ENCODE peak calls at places on chromosomes 2 and 18, in five cellular contexts. P is Ammon's horn, I is progenitor cell of endocrine pancreas, D is neural progenitor cell, U is dorsolateral prefrontal cortex. F is an unnamed sample.

GRCh38 chr18:755506-755905 is 43.1 kb upstream of the ENOSF1 start:
- DNase-seq in P (no peak), U (no peak), I (no peak), D (no peak), F (no peak)

GRCh38 chr2:45103351-45104145 is 94.3 kb upstream of the SIX2 start:
- DNase-seq in U (no peak), P (no peak), I (no peak), D (no peak), F (no peak)

GRCh38 chr18:13371689-13372404 is 153.3 kb downstream of the LDLRAD4 start:
- DNase-seq in P (no peak), I (no peak), D (no peak), U (no peak), F (peak)

GRCh38 chr2:164622338-164623106 is 1.2 kb upstream of the GRB14 start:
- DNase-seq in P (no peak), D (peak), I (no peak), U (no peak), F (no peak)

GRCh38 chr2:39304729-39305128 is 61.0 kb upstream of the CDKL4 start:
- DNase-seq in P (no peak), U (no peak), I (no peak), D (no peak), F (no peak)

GRCh38 chr2:54770211-54770610 is 46.7 kb downstream of the EML6 start:
- DNase-seq in U (no peak), P (no peak), D (no peak), I (no peak), F (no peak)

GRCh38 chr2:169361706-169362345 is 508 bp downstream of the LRP2 start:
- DNase-seq in U (no peak), D (peak), I (peak), P (no peak), F (no peak)

GRCh38 chr2:226211439-226211838 is 588.2 kb downstream of the IRS1 start:
- DNase-seq in U (no peak), P (no peak), I (no peak), D (no peak), F (no peak)

GRCh38 chr18:13375302-13376255 is 157.0 kb downstream of the LDLRAD4 start:
- DNase-seq in D (no peak), U (no peak), P (no peak), I (no peak), F (peak)

GRCh38 chr2:143399679-143400078 is 270.5 kb downstream of the ARHGAP15 start:
- DNase-seq in D (no peak), U (no peak), I (no peak), P (no peak), F (no peak)

GRCh38 chr2:169247231-169247630 is 115.1 kb downstream of the LRP2 start:
- DNase-seq in U (no peak), P (peak), D (no peak), I (no peak), F (no peak)